ENCODE peak calls at places on chromosome 1, in ten cellular contexts. Z, I, U, V, S, F, P, A, N and R are unnamed samples.

GRCh38 chr1:119715542-119715941 is 3.8 kb downstream of the PHGDH start:
- DNase-seq in A (no peak), V (peak; percentile 14), P (peak; percentile 69), F (no peak), S (no peak), N (no peak), Z (no peak), U (no peak), I (no peak), R (peak; percentile 6)

GRCh38 chr1:246528933-246529731 is 22.1 kb upstream of the SMYD3 start:
- DNase-seq in V (no peak), U (peak; percentile 71), P (no peak), N (no peak), Z (no peak), F (no peak), A (no peak), S (no peak), I (no peak), R (no peak)

GRCh38 chr1:48387409-48387808 is 84.6 kb downstream of the SPATA6 start:
- DNase-seq in F (no peak), A (no peak), P (no peak), I (no peak), U (no peak), V (no peak), S (no peak), N (no peak), Z (no peak), R (no peak)

GRCh38 chr1:227738820-227739219 is 3.6 kb downstream of the SNAP47 start:
- DNase-seq in N (no peak), U (no peak), Z (no peak), S (no peak), F (no peak), I (no peak), A (no peak), P (no peak), V (no peak), R (no peak)

GRCh38 chr1:15328245-15328784 is 81.3 kb downstream of the FHAD1 start:
- DNase-seq in N (no peak), I (no peak), F (no peak), V (no peak), Z (no peak), P (no peak), U (no peak), S (no peak), A (peak; percentile 45), R (no peak)

GRCh38 chr1:227562037-227562436 is 1.3 kb upstream of the ZNF678 start:
- DNase-seq in V (no peak), I (no peak), Z (no peak), U (no peak), F (no peak), N (no peak), A (no peak), P (no peak), S (no peak), R (no peak)

GRCh38 chr1:47216278-47217059 is 15.6 kb downstream of the TAL1 start:
- DNase-seq in U (no peak), F (no peak), Z (no peak), I (no peak), P (no peak), S (no peak), V (no peak), N (no peak), A (no peak), R (no peak)

GRCh38 chr1:234562336-234562735 is 47.6 kb downstream of the IRF2BP2 start:
- DNase-seq in S (no peak), I (no peak), P (no peak), N (no peak), V (no peak), U (no peak), Z (no peak), F (no peak), A (no peak), R (no peak)

GRCh38 chr1:28136636-28137613 is 39.6 kb downstream of the PTAFR start:
- DNase-seq in S (no peak), U (no peak), Z (no peak), F (no peak), A (no peak), N (no peak), V (no peak), I (no peak), P (no peak), R (no peak)